ENCODE peak calls at places on chromosome 1, in five cellular contexts. F, W, L, J and A are unnamed samples.

GRCh38 chr1:37553598-37553926 is 531 bp downstream of the SNIP1 start:
- DNase-seq in L (no peak), J (no peak), W (no peak), F (no peak), A (no peak)

GRCh38 chr1:228112167-228112566 is 3.1 kb upstream of the MRPL55 start:
- DNase-seq in J (no peak), F (no peak), L (no peak), W (no peak), A (no peak)

GRCh38 chr1:115340879-115341278 is 2.8 kb upstream of the NGF start:
- DNase-seq in W (no peak), J (no peak), L (no peak), F (peak), A (no peak)

GRCh38 chr1:107549152-107549810 is 408.4 kb downstream of the NTNG1 start:
- DNase-seq in J (no peak), F (no peak), W (no peak), L (no peak), A (no peak)

GRCh38 chr1:66687333-66687732 is 64.9 kb upstream of the DYNLT5 start:
- DNase-seq in W (no peak), F (no peak), J (no peak), L (no peak), A (no peak)

GRCh38 chr1:229207916-229208315 is 63.0 kb upstream of the RAB4A start:
- DNase-seq in L (no peak), F (no peak), W (no peak), J (no peak), A (no peak)

GRCh38 chr1:155424091-155424490 is 103.4 kb downstream of the RUSC1 start:
- DNase-seq in L (no peak), F (no peak), W (no peak), J (no peak), A (no peak)

GRCh38 chr1:75797273-75797588 is 549 bp downstream of the MSH4 start:
- DNase-seq in J (peak), F (no peak), W (no peak), L (no peak), A (no peak)

GRCh38 chr1:25615563-25616079 is 970 bp upstream of the MAN1C1 start:
- DNase-seq in W (no peak), J (no peak), L (no peak), F (no peak), A (no peak)

GRCh38 chr1:172442404-172442803 is 1.5 kb downstream of the PIGC start:
- DNase-seq in L (no peak), W (no peak), J (peak), F (no peak), A (no peak)

GRCh38 chr1:85268801-85269585 is 7.4 kb downstream of the BCL10 start:
- DNase-seq in F (no peak), W (no peak), J (no peak), L (no peak), A (no peak)

GRCh38 chr1:6358757-6359567 is 34.6 kb downstream of the ACOT7 start:
- DNase-seq in W (peak), J (peak), L (no peak), F (peak), A (peak)

GRCh38 chr1:107623431-107623830 is 341.5 kb downstream of the VAV3 start:
- DNase-seq in L (no peak), W (no peak), F (no peak), J (no peak), A (no peak)